ENCODE peak calls at places on chromosomes 16 and 17, in seven cellular contexts. One of them, this sample, is unnamed.

GRCh38 chr17:56112086-56112485 is 41.2 kb upstream of the ANKFN1 start:
- DNase-seq in heart right ventricle: no peak
- DNase-seq in psoas muscle: no peak
- DNase-seq in left ventricle myocardium inferior: no peak
- DNase-seq in pancreas: no peak
- DNase-seq in CD4-positive, alpha-beta T cell: no peak
- DNase-seq in colonic mucosa: no peak
- DNase-seq in this sample: no peak

GRCh38 chr17:57412520-57413096 is 156.3 kb downstream of the MSI2 start:
- DNase-seq in CD4-positive, alpha-beta T cell: no peak
- DNase-seq in pancreas: no peak
- DNase-seq in left ventricle myocardium inferior: no peak
- DNase-seq in colonic mucosa: no peak
- DNase-seq in psoas muscle: no peak
- DNase-seq in heart right ventricle: no peak
- DNase-seq in this sample: no peak

GRCh38 chr17:75473246-75473645 is 16.8 kb downstream of the TMEM94 start:
- DNase-seq in colonic mucosa: no peak
- DNase-seq in CD4-positive, alpha-beta T cell: no peak
- DNase-seq in left ventricle myocardium inferior: peak
- DNase-seq in psoas muscle: no peak
- DNase-seq in heart right ventricle: no peak
- DNase-seq in pancreas: no peak
- DNase-seq in this sample: no peak

GRCh38 chr17:66351053-66351452 is 48.6 kb downstream of the PRKCA start:
- DNase-seq in pancreas: peak
- DNase-seq in heart right ventricle: peak
- DNase-seq in left ventricle myocardium inferior: no peak
- DNase-seq in colonic mucosa: peak
- DNase-seq in CD4-positive, alpha-beta T cell: no peak
- DNase-seq in psoas muscle: peak
- DNase-seq in this sample: no peak

GRCh38 chr17:66839616-66840015 is 4.7 kb downstream of the CACNG5 start:
- DNase-seq in left ventricle myocardium inferior: no peak
- DNase-seq in psoas muscle: no peak
- DNase-seq in heart right ventricle: no peak
- DNase-seq in pancreas: no peak
- DNase-seq in colonic mucosa: no peak
- DNase-seq in CD4-positive, alpha-beta T cell: no peak
- DNase-seq in this sample: no peak

GRCh38 chr16:25031441-25032307 is 16.5 kb upstream of the ARHGAP17 start:
- DNase-seq in psoas muscle: peak
- DNase-seq in pancreas: peak
- DNase-seq in left ventricle myocardium inferior: peak
- DNase-seq in CD4-positive, alpha-beta T cell: peak
- DNase-seq in colonic mucosa: peak
- DNase-seq in heart right ventricle: peak
- DNase-seq in this sample: peak

GRCh38 chr17:34635876-34636275 is 56.5 kb downstream of the TMEM132E start:
- DNase-seq in psoas muscle: peak
- DNase-seq in heart right ventricle: no peak
- DNase-seq in CD4-positive, alpha-beta T cell: no peak
- DNase-seq in left ventricle myocardium inferior: no peak
- DNase-seq in colonic mucosa: no peak
- DNase-seq in pancreas: no peak
- DNase-seq in this sample: no peak

GRCh38 chr17:67629963-67630320 is 87.8 kb upstream of the NOL11 start:
- DNase-seq in pancreas: no peak
- DNase-seq in CD4-positive, alpha-beta T cell: no peak
- DNase-seq in psoas muscle: no peak
- DNase-seq in colonic mucosa: no peak
- DNase-seq in left ventricle myocardium inferior: no peak
- DNase-seq in heart right ventricle: no peak
- DNase-seq in this sample: no peak

GRCh38 chr17:39082482-39082881 is 69.0 kb downstream of the PLXDC1 start:
- DNase-seq in left ventricle myocardium inferior: no peak
- DNase-seq in pancreas: no peak
- DNase-seq in CD4-positive, alpha-beta T cell: no peak
- DNase-seq in psoas muscle: no peak
- DNase-seq in heart right ventricle: peak
- DNase-seq in colonic mucosa: no peak
- DNase-seq in this sample: no peak

GRCh38 chr17:79778504-79779087 is 648 bp downstream of the CBX2 start:
- DNase-seq in CD4-positive, alpha-beta T cell: no peak
- DNase-seq in pancreas: no peak
- DNase-seq in colonic mucosa: peak
- DNase-seq in heart right ventricle: no peak
- DNase-seq in psoas muscle: no peak
- DNase-seq in left ventricle myocardium inferior: no peak
- DNase-seq in this sample: no peak
- TF ChIP-seq CTCF in CD4-positive, alpha-beta T cell: no peak
- TF ChIP-seq CTCF in pancreas: no peak
- TF ChIP-seq CTCF in colonic mucosa: no peak
- TF ChIP-seq CTCF in heart right ventricle: no peak
- TF ChIP-seq CTCF in psoas muscle: no peak
- TF ChIP-seq CTCF in left ventricle myocardium inferior: no peak
- TF ChIP-seq CTCF in this sample: no peak

DNA sequence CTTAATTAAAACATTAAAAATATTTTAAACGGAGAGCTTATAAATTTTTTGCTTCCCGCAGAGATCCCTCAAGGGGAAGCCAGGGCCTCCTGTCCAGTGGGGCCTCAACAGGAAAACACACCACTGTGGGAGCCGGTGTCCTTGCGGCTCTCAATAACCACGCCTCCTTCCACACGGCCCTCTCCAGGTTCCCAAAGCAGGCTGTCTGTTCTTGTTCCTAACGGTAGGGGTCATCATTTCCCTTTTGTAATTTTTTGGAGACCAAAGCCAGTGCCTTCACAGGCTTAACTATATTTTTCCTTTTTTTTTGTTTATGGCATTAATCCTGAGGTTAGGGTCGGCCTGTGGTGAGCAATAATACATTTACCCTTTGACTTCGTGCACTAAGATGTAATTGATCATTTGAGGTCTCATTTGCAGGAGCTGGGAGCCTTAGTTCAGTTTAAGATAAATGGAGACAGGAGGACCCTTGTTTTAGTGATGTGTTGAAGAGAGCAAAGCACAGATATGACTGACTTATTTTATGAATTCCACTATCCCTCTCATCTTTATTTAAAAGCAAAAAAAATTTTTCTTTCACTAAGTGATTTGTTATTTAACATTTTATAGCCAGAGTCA is 77.5 kb upstream of the N4BP1 start:
- DNase-seq in pancreas: peak
- DNase-seq in colonic mucosa: peak
- DNase-seq in CD4-positive, alpha-beta T cell: no peak
- DNase-seq in psoas muscle: peak
- DNase-seq in heart right ventricle: peak
- DNase-seq in left ventricle myocardium inferior: peak
- DNase-seq in this sample: no peak
- TF ChIP-seq CTCF in pancreas: peak
- TF ChIP-seq CTCF in colonic mucosa: peak
- TF ChIP-seq CTCF in CD4-positive, alpha-beta T cell: peak
- TF ChIP-seq CTCF in psoas muscle: peak
- TF ChIP-seq CTCF in heart right ventricle: peak
- TF ChIP-seq CTCF in left ventricle myocardium inferior: peak
- TF ChIP-seq CTCF in this sample: peak

GRCh38 chr17:12261354-12261753 is 240.7 kb downstream of the MAP2K4 start:
- DNase-seq in colonic mucosa: no peak
- DNase-seq in heart right ventricle: no peak
- DNase-seq in pancreas: no peak
- DNase-seq in psoas muscle: no peak
- DNase-seq in left ventricle myocardium inferior: no peak
- DNase-seq in CD4-positive, alpha-beta T cell: no peak
- DNase-seq in this sample: no peak

GRCh38 chr17:12254460-12254859 is 233.8 kb downstream of the MAP2K4 start:
- DNase-seq in pancreas: no peak
- DNase-seq in left ventricle myocardium inferior: no peak
- DNase-seq in CD4-positive, alpha-beta T cell: no peak
- DNase-seq in heart right ventricle: no peak
- DNase-seq in colonic mucosa: no peak
- DNase-seq in psoas muscle: no peak
- DNase-seq in this sample: no peak

GRCh38 chr17:12252442-12252841 is 231.8 kb downstream of the MAP2K4 start:
- DNase-seq in pancreas: no peak
- DNase-seq in psoas muscle: no peak
- DNase-seq in heart right ventricle: no peak
- DNase-seq in CD4-positive, alpha-beta T cell: no peak
- DNase-seq in colonic mucosa: no peak
- DNase-seq in left ventricle myocardium inferior: no peak
- DNase-seq in this sample: no peak

GRCh38 chr17:12257176-12257575 is 236.5 kb downstream of the MAP2K4 start:
- DNase-seq in left ventricle myocardium inferior: no peak
- DNase-seq in CD4-positive, alpha-beta T cell: no peak
- DNase-seq in pancreas: no peak
- DNase-seq in heart right ventricle: no peak
- DNase-seq in colonic mucosa: no peak
- DNase-seq in psoas muscle: no peak
- DNase-seq in this sample: no peak

GRCh38 chr17:12256380-12256995 is 235.8 kb downstream of the MAP2K4 start:
- DNase-seq in colonic mucosa: peak
- DNase-seq in CD4-positive, alpha-beta T cell: no peak
- DNase-seq in pancreas: peak
- DNase-seq in left ventricle myocardium inferior: no peak
- DNase-seq in psoas muscle: no peak
- DNase-seq in heart right ventricle: peak
- DNase-seq in this sample: no peak
- TF ChIP-seq CTCF in colonic mucosa: peak
- TF ChIP-seq CTCF in CD4-positive, alpha-beta T cell: no peak
- TF ChIP-seq CTCF in pancreas: peak
- TF ChIP-seq CTCF in left ventricle myocardium inferior: peak
- TF ChIP-seq CTCF in psoas muscle: peak
- TF ChIP-seq CTCF in heart right ventricle: peak
- TF ChIP-seq CTCF in this sample: peak

GRCh38 chr17:44258811-44259351 is 9.1 kb downstream of the SLC4A1 start:
- DNase-seq in CD4-positive, alpha-beta T cell: no peak
- DNase-seq in colonic mucosa: no peak
- DNase-seq in heart right ventricle: no peak
- DNase-seq in pancreas: no peak
- DNase-seq in psoas muscle: no peak
- DNase-seq in left ventricle myocardium inferior: no peak
- DNase-seq in this sample: no peak

GRCh38 chr17:44266402-44267164 is 1.4 kb downstream of the SLC4A1 start:
- DNase-seq in pancreas: peak
- DNase-seq in CD4-positive, alpha-beta T cell: no peak
- DNase-seq in left ventricle myocardium inferior: no peak
- DNase-seq in psoas muscle: no peak
- DNase-seq in colonic mucosa: no peak
- DNase-seq in heart right ventricle: no peak
- DNase-seq in this sample: no peak

GRCh38 chr17:44260296-44260695 is 7.6 kb downstream of the SLC4A1 start:
- DNase-seq in colonic mucosa: no peak
- DNase-seq in pancreas: no peak
- DNase-seq in left ventricle myocardium inferior: no peak
- DNase-seq in heart right ventricle: no peak
- DNase-seq in psoas muscle: no peak
- DNase-seq in CD4-positive, alpha-beta T cell: no peak
- DNase-seq in this sample: no peak

GRCh38 chr17:44263360-44263902 is 4.5 kb downstream of the SLC4A1 start:
- DNase-seq in heart right ventricle: no peak
- DNase-seq in colonic mucosa: no peak
- DNase-seq in CD4-positive, alpha-beta T cell: no peak
- DNase-seq in pancreas: no peak
- DNase-seq in left ventricle myocardium inferior: no peak
- DNase-seq in psoas muscle: no peak
- DNase-seq in this sample: no peak

DNA sequence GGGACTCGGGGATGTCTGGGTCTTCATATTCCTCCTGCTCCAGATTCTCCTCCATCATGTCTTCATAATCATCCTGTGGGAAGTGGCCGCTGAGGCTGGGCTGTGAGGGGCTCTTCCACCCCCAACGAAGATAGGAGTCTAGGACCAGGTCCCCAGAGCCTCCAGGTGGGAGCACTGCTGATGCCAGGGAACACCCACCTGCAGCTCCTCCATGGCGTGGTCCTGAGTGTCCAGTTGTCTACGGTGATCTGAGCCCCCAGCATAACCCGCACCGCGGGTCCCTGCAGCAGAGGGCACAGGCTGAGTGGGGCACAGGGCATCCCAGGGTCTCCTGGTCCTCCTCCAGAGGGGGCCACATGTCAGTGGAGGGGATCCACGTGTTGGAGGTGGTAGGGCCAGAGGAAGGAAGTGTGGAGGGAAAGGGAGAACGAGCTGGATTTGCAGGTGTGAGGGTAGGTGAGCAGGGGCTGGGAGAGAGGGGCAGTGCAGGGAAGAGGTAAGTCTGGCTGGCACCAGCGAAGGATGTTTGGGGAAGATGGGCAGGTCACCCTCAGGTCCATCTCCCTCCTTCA is 5.2 kb downstream of the SLC4A1 start:
- DNase-seq in left ventricle myocardium inferior: no peak
- DNase-seq in pancreas: no peak
- DNase-seq in heart right ventricle: no peak
- DNase-seq in psoas muscle: no peak
- DNase-seq in CD4-positive, alpha-beta T cell: no peak
- DNase-seq in colonic mucosa: no peak
- DNase-seq in this sample: no peak
- TF ChIP-seq CTCF in left ventricle myocardium inferior: no peak
- TF ChIP-seq CTCF in pancreas: no peak
- TF ChIP-seq CTCF in heart right ventricle: no peak
- TF ChIP-seq CTCF in psoas muscle: no peak
- TF ChIP-seq CTCF in CD4-positive, alpha-beta T cell: no peak
- TF ChIP-seq CTCF in colonic mucosa: no peak
- TF ChIP-seq CTCF in this sample: no peak

GRCh38 chr16:20867585-20867984 is 32.6 kb downstream of the DCUN1D3 start:
- DNase-seq in heart right ventricle: no peak
- DNase-seq in pancreas: no peak
- DNase-seq in colonic mucosa: no peak
- DNase-seq in left ventricle myocardium inferior: no peak
- DNase-seq in CD4-positive, alpha-beta T cell: no peak
- DNase-seq in psoas muscle: no peak
- DNase-seq in this sample: no peak

GRCh38 chr16:20870122-20870521 is 30.0 kb downstream of the DCUN1D3 start:
- DNase-seq in left ventricle myocardium inferior: no peak
- DNase-seq in heart right ventricle: no peak
- DNase-seq in CD4-positive, alpha-beta T cell: no peak
- DNase-seq in colonic mucosa: no peak
- DNase-seq in psoas muscle: no peak
- DNase-seq in pancreas: no peak
- DNase-seq in this sample: no peak

GRCh38 chr16:20871258-20871657 is 28.9 kb downstream of the DCUN1D3 start:
- DNase-seq in psoas muscle: no peak
- DNase-seq in pancreas: no peak
- DNase-seq in heart right ventricle: no peak
- DNase-seq in colonic mucosa: no peak
- DNase-seq in left ventricle myocardium inferior: no peak
- DNase-seq in CD4-positive, alpha-beta T cell: no peak
- DNase-seq in this sample: no peak

GRCh38 chr16:20866792-20867191 is 33.4 kb downstream of the DCUN1D3 start:
- DNase-seq in left ventricle myocardium inferior: no peak
- DNase-seq in CD4-positive, alpha-beta T cell: no peak
- DNase-seq in pancreas: no peak
- DNase-seq in colonic mucosa: no peak
- DNase-seq in psoas muscle: no peak
- DNase-seq in heart right ventricle: no peak
- DNase-seq in this sample: no peak

DNA sequence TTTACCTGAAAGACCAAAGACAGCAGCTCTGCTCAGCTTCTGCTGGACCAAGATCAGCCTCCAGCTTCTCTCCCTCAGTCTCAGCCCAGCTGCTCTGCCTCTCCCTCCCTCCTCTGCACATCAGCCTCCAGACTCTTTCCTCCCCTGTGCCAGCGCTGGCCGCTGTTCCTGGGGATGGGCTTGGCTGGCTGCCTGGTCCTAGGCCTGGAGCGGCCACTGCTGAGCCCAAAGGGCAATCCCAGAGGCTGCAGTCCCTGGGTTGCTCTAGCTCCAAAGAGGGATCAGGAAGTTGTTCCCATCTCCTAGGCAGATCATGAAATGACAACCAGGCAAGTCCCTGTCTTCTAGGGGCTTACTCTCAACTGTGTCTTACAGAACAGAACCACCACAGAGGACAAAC is 31.3 kb downstream of the DCUN1D3 start:
- DNase-seq in colonic mucosa: peak
- DNase-seq in CD4-positive, alpha-beta T cell: no peak
- DNase-seq in heart right ventricle: peak
- DNase-seq in psoas muscle: peak
- DNase-seq in left ventricle myocardium inferior: peak
- DNase-seq in pancreas: peak
- DNase-seq in this sample: no peak
- TF ChIP-seq CTCF in colonic mucosa: no peak
- TF ChIP-seq CTCF in CD4-positive, alpha-beta T cell: no peak
- TF ChIP-seq CTCF in heart right ventricle: no peak
- TF ChIP-seq CTCF in psoas muscle: no peak
- TF ChIP-seq CTCF in left ventricle myocardium inferior: no peak
- TF ChIP-seq CTCF in pancreas: no peak
- TF ChIP-seq CTCF in this sample: no peak

This sample was measured in osteocyte.